ENCODE peak calls at places on chromosome 15, in seven cellular contexts. J is endothelial cell of umbilical vein, A is IMR-90, L is body of pancreas, B is adrenal gland, Y is thyroid gland, Q is Peyer's patch. E is an unnamed sample.
A peak's percentile ranks its signal among the peaks of the same experiment; 100 is the strongest.

GRCh38 chr15:70236306-70237103 is 138.8 kb upstream of the TLE3 start:
- DNase-seq in Q (no peak), Y (no peak), J (no peak), L (no peak), B (no peak), A (peak; percentile 81), E (no peak)

GRCh38 chr15:38076806-38077205 is 142.4 kb downstream of the TMCO5A start:
- DNase-seq in A (no peak), L (no peak), B (no peak), J (no peak), Q (no peak), Y (no peak), E (no peak)

GRCh38 chr15:80834906-80835305 is 55.7 kb downstream of the CEMIP start:
- DNase-seq in Y (no peak), L (no peak), A (no peak), Q (no peak), B (no peak), J (no peak), E (no peak)

GRCh38 chr15:68370768-68371151 is 61.2 kb downstream of the ITGA11 start:
- DNase-seq in A (no peak), J (no peak), L (no peak), Y (no peak), Q (no peak), B (no peak), E (no peak)

GRCh38 chr15:43974852-43975251 is 148.1 kb downstream of the WDR76 start:
- DNase-seq in B (no peak), A (no peak), Q (no peak), L (no peak), J (no peak), Y (peak; percentile 87), E (no peak)

GRCh38 chr15:91965501-91966180 is 112.1 kb downstream of the SLCO3A1 start:
- DNase-seq in Y (peak; percentile 39), Q (no peak), J (no peak), L (no peak), B (peak; percentile 83), A (peak; percentile 33), E (peak; percentile 45)

GRCh38 chr15:70827721-70828120 is 26.2 kb downstream of the LARP6 start:
- DNase-seq in J (peak; percentile 21), A (no peak), B (no peak), Q (no peak), Y (no peak), L (no peak), E (no peak)

GRCh38 chr15:30906366-30906765 is 2.7 kb downstream of the FAN1 start:
- DNase-seq in J (no peak), L (no peak), B (no peak), Q (no peak), Y (peak; percentile 78), A (no peak), E (no peak)

GRCh38 chr15:91478717-91479191 is 374.8 kb upstream of the SLCO3A1 start:
- DNase-seq in L (no peak), Y (no peak), B (no peak), Q (no peak), J (no peak), A (no peak), E (no peak)

GRCh38 chr15:38028869-38029268 is 94.4 kb downstream of the TMCO5A start:
- DNase-seq in J (no peak), B (no peak), A (peak; percentile 61), Q (no peak), Y (no peak), L (no peak), E (no peak)

GRCh38 chr15:94359716-94360115 is 128.4 kb downstream of the MCTP2 start:
- DNase-seq in Y (no peak), L (no peak), A (no peak), J (no peak), Q (no peak), B (no peak), E (no peak)

GRCh38 chr15:36755341-36755740 is 175.9 kb downstream of the CDIN1 start:
- DNase-seq in J (no peak), B (no peak), A (no peak), Y (no peak), L (no peak), Q (no peak), E (no peak)

GRCh38 chr15:52180851-52181450 is 10.2 kb downstream of the GNB5 start:
- DNase-seq in L (no peak), Y (no peak), A (no peak), B (no peak), Q (no peak), J (no peak), E (no peak)

GRCh38 chr15:51331141-51331540 is 7.3 kb downstream of the CYP19A1 start:
- DNase-seq in Q (no peak), A (peak; percentile 25), Y (no peak), L (no peak), B (no peak), J (no peak), E (no peak)

GRCh38 chr15:52054381-52054780 is 35.4 kb downstream of the MAPK6 start:
- DNase-seq in Q (no peak), J (no peak), Y (no peak), L (no peak), A (peak; percentile 22), B (no peak), E (no peak)

GRCh38 chr15:53197426-53197839 is 407.3 kb upstream of the ONECUT1 start:
- DNase-seq in Q (peak; percentile 69), B (peak; percentile 40), J (peak; percentile 35), Y (peak; percentile 63), L (peak; percentile 81), A (peak; percentile 2), E (peak; percentile 26)

GRCh38 chr15:94840794-94841587 is 609.6 kb downstream of the MCTP2 start:
- DNase-seq in L (no peak), Q (no peak), A (peak; percentile 0), Y (no peak), B (no peak), J (peak; percentile 93), E (no peak)

GRCh38 chr15:64825081-64825430 is 391 bp downstream of the PIF1 start:
- DNase-seq in L (no peak), Q (no peak), A (no peak), B (no peak), Y (no peak), J (no peak), E (no peak)

GRCh38 chr15:78048410-78048946 is 29.0 kb downstream of the TBC1D2B start:
- DNase-seq in Q (no peak), J (no peak), L (no peak), B (no peak), Y (no peak), A (no peak), E (no peak)

GRCh38 chr15:78050441-78050809 is 27.1 kb downstream of the TBC1D2B start:
- DNase-seq in Y (no peak), A (no peak), Q (no peak), L (no peak), B (no peak), J (no peak), E (no peak)

GRCh38 chr15:78051622-78052405 is 25.7 kb downstream of the TBC1D2B start:
- DNase-seq in L (peak; percentile 73), Q (peak; percentile 59), B (peak; percentile 61), J (peak; percentile 56), A (peak; percentile 56), Y (peak; percentile 84), E (no peak)

GRCh38 chr15:78050851-78051250 is 26.7 kb downstream of the TBC1D2B start:
- DNase-seq in Y (no peak), L (no peak), B (no peak), A (no peak), J (peak; percentile 41), Q (no peak), E (no peak)

DNA sequence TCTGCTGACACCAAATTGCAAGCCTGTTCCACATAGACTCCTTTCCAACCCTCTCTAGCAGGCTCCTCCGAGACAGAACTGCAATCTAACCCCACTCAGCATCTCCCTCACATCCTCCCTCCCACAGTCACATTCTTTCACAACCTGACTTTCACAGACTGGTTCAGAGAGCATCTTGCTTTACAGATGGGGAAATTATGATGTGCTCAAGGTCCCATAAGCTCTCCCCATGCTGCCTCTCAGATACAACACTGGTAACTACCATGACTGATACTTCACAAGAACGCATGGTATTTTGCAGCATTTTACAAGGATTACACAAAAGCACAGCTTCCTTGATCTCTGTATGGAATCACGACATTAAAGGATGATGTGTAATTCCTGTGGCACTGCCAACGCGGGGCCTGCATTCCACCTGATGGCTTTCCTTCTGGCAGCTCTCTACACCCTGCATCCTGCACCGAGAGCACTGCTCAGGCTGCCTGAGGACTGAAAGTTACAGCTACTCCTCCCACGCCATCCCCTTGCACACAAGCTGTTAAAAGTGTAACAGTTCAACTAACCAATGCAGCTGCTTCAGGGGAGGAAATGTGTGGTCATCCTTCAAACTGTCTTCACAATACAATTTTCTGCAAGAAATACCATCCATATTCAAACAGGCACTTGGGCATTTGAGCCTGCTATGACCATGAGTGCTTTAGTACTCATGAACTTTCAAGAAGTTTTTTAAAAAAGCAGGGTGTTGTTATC is 27.6 kb downstream of the TBC1D2B start:
- DNase-seq in B (no peak), L (no peak), Q (no peak), Y (no peak), A (peak; percentile 91), J (no peak), E (no peak)
- TF ChIP-seq POLR2A in B (no peak), L (no peak), Q (no peak), Y (no peak), A (no peak), J (no peak), E (no peak)

DNA sequence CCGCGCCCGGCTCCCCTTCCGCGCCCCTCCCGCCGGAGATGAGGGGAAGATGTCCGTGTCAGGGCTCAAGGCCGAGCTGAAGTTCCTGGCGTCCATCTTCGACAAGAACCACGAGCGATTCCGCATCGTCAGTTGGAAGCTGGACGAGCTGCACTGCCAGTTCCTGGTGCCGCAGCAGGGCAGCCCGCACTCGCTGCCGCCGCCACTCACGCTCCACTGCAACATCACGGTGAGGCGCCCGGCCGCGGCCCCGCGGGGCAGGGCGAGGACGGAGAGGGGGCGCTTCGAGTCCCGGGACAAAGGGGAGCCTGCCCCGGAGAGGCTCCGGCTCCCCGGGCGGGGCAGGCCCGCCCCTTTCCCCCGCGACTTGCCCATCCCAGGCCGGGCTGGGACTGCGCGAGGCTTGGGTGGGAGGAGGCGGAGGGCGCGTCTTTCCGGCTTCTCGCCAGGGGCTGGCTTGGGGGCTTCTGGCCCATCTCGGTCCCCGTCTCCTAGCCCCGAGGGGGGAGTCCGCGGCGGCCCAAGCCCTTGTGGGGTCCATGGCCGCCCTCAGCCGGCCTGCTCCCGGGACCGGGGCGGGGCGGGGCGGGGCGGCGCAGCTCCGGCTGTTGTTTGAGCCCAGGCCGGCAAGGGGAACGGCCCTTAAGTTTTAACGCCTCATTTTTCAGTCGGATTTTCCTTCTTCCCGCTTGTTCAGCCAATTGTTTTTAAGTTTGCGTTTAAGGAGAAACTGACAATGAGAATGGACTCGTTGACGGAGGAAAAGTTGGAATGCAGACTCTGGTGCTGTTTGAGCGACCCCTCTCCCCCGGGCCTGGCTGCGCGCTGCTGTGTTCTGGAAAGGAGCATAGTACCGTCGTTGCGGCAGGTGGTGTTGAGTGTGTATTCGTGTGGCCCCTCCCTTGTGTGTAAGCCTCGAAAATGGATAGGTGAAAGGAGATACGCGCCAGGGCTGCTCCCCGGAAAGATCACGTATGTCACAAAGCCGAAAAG is 667 bp downstream of the UBE2Q2 start:
- DNase-seq in Q (peak; percentile 75), J (peak; percentile 64), Y (peak; percentile 54), L (peak; percentile 49), A (peak; percentile 37), B (peak; percentile 64), E (peak; percentile 51)
- TF ChIP-seq POLR2A in Q (peak; percentile 21), J (peak; percentile 77), Y (no peak), L (peak; percentile 65), A (peak; percentile 11), B (peak; percentile 67), E (no peak)

GRCh38 chr15:55915221-55915620 is 78.2 kb downstream of the NEDD4 start:
- DNase-seq in Q (no peak), B (no peak), L (no peak), Y (no peak), J (no peak), A (no peak), E (no peak)
- TF ChIP-seq POLR2A in Q (no peak), B (no peak), L (no peak), Y (no peak), J (no peak), A (no peak), E (no peak)

GRCh38 chr15:34729886-34730285 is 24.9 kb downstream of the GJD2 start:
- DNase-seq in Q (no peak), L (no peak), Y (no peak), J (no peak), A (no peak), B (no peak), E (no peak)
- TF ChIP-seq POLR2A in Q (no peak), L (no peak), Y (no peak), J (no peak), A (no peak), B (no peak), E (no peak)